ENCODE peak calls at places on chromosomes 1 and 21, in six cellular contexts. U is lower leg skin, L is RWPE1, V is progenitor cell of endocrine pancreas, E is endothelial cell, Z is ascending aorta. C is an unnamed sample.
A peak's percentile ranks its signal among the peaks of the same experiment; 100 is the strongest.

GRCh38 chr1:183932412-183932811 is 105.1 kb downstream of the COLGALT2 start:
- DNase-seq in U (peak; percentile 92), L (no peak), V (no peak), E (no peak), Z (peak; percentile 84), C (peak; percentile 90)

GRCh38 chr1:56472860-56473259 is 106.5 kb downstream of the PLPP3 start:
- DNase-seq in U (no peak), L (no peak), V (no peak), E (no peak), Z (no peak), C (no peak)

GRCh38 chr1:209625205-209625549 is 27.0 kb downstream of the LAMB3 start:
- DNase-seq in U (no peak), L (no peak), V (no peak), E (no peak), Z (no peak), C (no peak)

GRCh38 chr1:71850936-71851335 is 431.4 kb downstream of the NEGR1 start:
- DNase-seq in U (no peak), L (no peak), V (no peak), E (no peak), Z (no peak), C (peak; percentile 89)

GRCh38 chr1:182054698-182055326 is 6.7 kb downstream of the ZNF648 start:
- DNase-seq in U (no peak), L (peak; percentile 36), V (no peak), E (peak; percentile 63), Z (no peak), C (peak; percentile 35)

GRCh38 chr1:200253774-200254495 is 155.9 kb downstream of the ZNF281 start:
- DNase-seq in U (no peak), L (no peak), V (no peak), E (no peak), Z (no peak), C (no peak)

GRCh38 chr1:212982430-212983152 is 32.2 kb downstream of the VASH2 start:
- DNase-seq in U (peak; percentile 32), L (no peak), V (no peak), E (no peak), Z (no peak), C (no peak)

GRCh38 chr1:181141431-181141910 is 53.0 kb downstream of the IER5 start:
- DNase-seq in U (no peak), L (peak; percentile 54), V (no peak), E (no peak), Z (peak; percentile 92), C (peak; percentile 97)

GRCh38 chr21:45995686-45996179 is 14.2 kb downstream of the COL6A1 start:
- DNase-seq in U (peak; percentile 82), L (peak; percentile 53), V (no peak), E (peak; percentile 2), Z (peak; percentile 61), C (peak; percentile 59)

GRCh38 chr1:17587693-17588047 is 48.2 kb downstream of the ARHGEF10L start:
- DNase-seq in U (no peak), L (no peak), V (no peak), E (no peak), Z (no peak), C (peak; percentile 71)

GRCh38 chr1:30315185-30315960 is 408.0 kb downstream of the MATN1 start:
- DNase-seq in U (peak; percentile 70), L (no peak), V (no peak), E (no peak), Z (no peak), C (peak; percentile 10)

GRCh38 chr1:185681034-185681633 is 53.1 kb upstream of the HMCN1 start:
- DNase-seq in U (no peak), L (peak; percentile 52), V (no peak), E (peak; percentile 40), Z (no peak), C (peak; percentile 58)

GRCh38 chr1:24964811-24965570 is 34.9 kb upstream of the RUNX3 start:
- DNase-seq in U (no peak), L (no peak), V (no peak), E (no peak), Z (peak; percentile 74), C (no peak)

GRCh38 chr21:38984982-38985422 is 179.3 kb downstream of the ETS2 start:
- DNase-seq in U (no peak), L (no peak), V (no peak), E (no peak), Z (no peak), C (peak; percentile 97)

GRCh38 chr21:43341349-43342163 is 85.4 kb downstream of the SIK1 start:
- DNase-seq in U (no peak), L (no peak), V (no peak), E (no peak), Z (no peak), C (peak; percentile 34)

GRCh38 chr1:3444736-3445135 is 9.7 kb upstream of the ARHGEF16 start:
- DNase-seq in U (no peak), L (no peak), V (no peak), E (no peak), Z (no peak), C (no peak)

GRCh38 chr1:12505639-12506311 is 112.2 kb downstream of the DHRS3 start:
- DNase-seq in U (no peak), L (no peak), V (no peak), E (no peak), Z (no peak), C (no peak)

GRCh38 chr1:87334351-87335174 is 5.9 kb downstream of the LMO4 start:
- DNase-seq in U (peak; percentile 85), L (peak; percentile 30), V (peak; percentile 26), E (peak; percentile 58), Z (no peak), C (peak; percentile 61)

GRCh38 chr21:18810136-18810535 is 406.6 kb upstream of the TMPRSS15 start:
- DNase-seq in U (no peak), L (no peak), V (no peak), E (no peak), Z (no peak), C (no peak)

GRCh38 chr1:150874455-150875196 is 1.8 kb downstream of the ARNT start:
- DNase-seq in U (no peak), L (no peak), V (no peak), E (no peak), Z (no peak), C (peak; percentile 11)

GRCh38 chr21:34986561-34987533 is 62.3 kb downstream of the RUNX1 start:
- DNase-seq in U (no peak), L (no peak), V (no peak), E (no peak), Z (no peak), C (peak; percentile 87)

GRCh38 chr1:186680031-186681012 is at the start of gene PTGS2:
- DNase-seq in U (peak; percentile 95), L (peak; percentile 90), V (peak; percentile 63), E (peak; percentile 79), Z (peak; percentile 87), C (peak; percentile 95)

GRCh38 chr1:227947425-227947677 is 381 bp downstream of the WNT9A start:
- DNase-seq in U (peak; percentile 83), L (peak; percentile 26), V (no peak), E (no peak), Z (peak; percentile 51), C (peak; percentile 7)

GRCh38 chr1:227945891-227946623 is 1.7 kb downstream of the WNT9A start:
- DNase-seq in U (peak; percentile 91), L (peak; percentile 93), V (peak; percentile 29), E (peak; percentile 9), Z (peak; percentile 77), C (peak; percentile 81)

GRCh38 chr1:227944931-227945890 is 2.5 kb downstream of the WNT9A start:
- DNase-seq in U (peak; percentile 78), L (no peak), V (peak; percentile 10), E (no peak), Z (peak; percentile 59), C (no peak)

GRCh38 chr1:227947678-227948492 is at the start of gene WNT9A:
- DNase-seq in U (peak; percentile 89), L (peak; percentile 73), V (peak; percentile 39), E (peak; percentile 37), Z (peak; percentile 64), C (peak; percentile 45)

DNA sequence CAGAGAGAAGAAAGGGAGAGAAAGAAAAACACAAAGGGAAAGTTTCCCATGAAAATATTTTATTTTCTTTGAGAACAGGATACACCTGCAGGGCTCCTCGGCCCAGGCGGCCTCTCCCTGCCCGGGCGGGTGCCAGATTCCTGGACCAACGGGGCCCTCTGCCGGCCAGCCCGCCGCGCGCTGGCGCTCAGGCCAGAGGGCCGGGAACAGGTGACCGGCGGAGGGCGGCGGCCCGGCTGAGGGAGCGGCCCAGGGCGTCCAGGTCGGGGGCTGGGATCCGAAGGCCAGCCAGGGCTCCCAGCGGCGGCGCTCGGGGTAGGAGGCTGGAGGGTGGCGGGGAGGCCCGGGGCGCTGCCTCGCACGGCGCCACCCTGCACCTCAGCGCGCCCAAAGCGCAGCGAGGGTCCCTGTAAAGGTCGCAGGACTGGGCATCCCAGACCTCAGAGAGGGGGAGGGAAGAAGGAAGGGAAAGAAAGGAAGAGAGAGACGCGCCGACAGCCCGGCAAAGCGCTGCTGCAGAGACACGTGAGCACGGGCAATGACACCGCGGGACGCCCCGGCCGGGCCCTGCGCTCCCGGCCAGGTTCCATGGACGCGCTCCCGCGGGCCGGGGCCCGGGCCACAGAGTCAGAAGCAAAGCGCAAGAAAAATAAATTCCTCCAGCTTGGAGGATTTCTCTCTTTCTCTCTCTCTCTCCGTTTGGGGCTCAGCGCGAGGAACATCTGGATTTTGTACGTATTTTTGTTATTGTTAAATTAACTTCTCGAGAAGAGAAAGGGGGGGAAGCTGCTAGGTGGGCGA is 908 bp downstream of the WNT9A start:
- DNase-seq in U (peak; percentile 94), L (peak; percentile 86), V (peak; percentile 81), E (peak; percentile 87), Z (peak; percentile 70), C (peak; percentile 54)
- TF ChIP-seq CTCF in U (no peak), L (peak; percentile 86), V (peak; percentile 91), E (peak; percentile 61), Z (peak; percentile 67), C (no peak)

DNA sequence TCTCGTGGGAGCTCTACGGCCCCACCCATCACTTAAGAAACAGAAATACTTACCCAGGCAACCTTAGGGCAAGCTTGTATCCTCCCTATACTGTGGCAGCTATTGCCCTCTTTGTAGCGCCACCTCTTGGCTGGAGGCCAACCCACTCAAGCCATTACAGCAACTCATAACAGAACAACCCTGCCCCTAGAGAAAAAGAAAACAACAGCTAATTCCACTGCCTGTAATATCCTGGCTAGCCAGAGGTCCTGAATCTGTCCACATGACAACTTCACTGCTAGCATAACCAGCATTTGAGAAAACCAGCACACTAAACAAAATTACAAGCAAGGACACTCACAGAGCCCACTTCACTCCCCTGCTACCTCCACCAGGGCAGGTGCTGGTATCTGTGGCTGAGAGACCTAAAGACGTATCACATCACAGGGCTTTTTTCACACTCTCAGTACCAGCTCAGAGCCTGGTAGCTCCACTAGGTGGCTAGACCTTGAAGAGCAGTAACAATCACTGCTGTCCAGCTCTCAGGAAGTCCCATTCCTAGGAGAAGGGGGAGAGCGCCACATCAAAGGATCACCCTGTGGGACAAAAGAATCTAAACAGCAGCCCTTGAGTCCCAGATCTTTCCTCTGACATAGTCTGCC is 14.5 kb upstream of the MX1 start:
- DNase-seq in U (peak; percentile 85), L (no peak), V (no peak), E (no peak), Z (no peak), C (peak; percentile 14)
- TF ChIP-seq CTCF in U (no peak), L (no peak), V (no peak), E (no peak), Z (no peak), C (peak; percentile 27)

GRCh38 chr1:90475623-90476022 is 241.5 kb downstream of the BARHL2 start:
- DNase-seq in U (no peak), L (no peak), V (no peak), E (no peak), Z (no peak), C (no peak)
- TF ChIP-seq CTCF in U (no peak), L (no peak), V (peak; percentile 45), E (no peak), Z (peak; percentile 32), C (no peak)

DNA sequence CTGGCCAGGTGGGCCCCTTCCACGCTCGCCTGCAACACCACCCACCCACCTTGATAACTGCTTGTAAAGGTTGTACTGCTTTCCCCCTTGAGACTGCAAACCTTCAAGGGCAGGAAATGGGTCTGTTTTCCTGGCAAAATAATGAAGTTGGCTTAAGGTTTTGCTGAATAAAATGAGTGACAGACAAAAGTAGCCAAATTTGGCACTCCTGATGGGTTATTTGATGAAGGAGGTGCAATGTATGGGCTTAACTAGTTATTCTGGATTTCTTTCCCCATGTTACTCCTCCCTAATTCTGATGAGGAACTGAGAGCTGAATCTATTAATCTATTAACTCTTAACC is 14.6 kb upstream of the HLCS start:
- DNase-seq in U (no peak), L (no peak), V (no peak), E (no peak), Z (no peak), C (no peak)
- TF ChIP-seq CTCF in U (no peak), L (no peak), V (no peak), E (no peak), Z (no peak), C (no peak)

C was measured in fibroblast of mammary gland.